ENCODE peak calls at places on chromosomes 12 and 14, in eight cellular contexts. One of them, this sample, is unnamed.

GRCh38 chr12:21509768-21510167 is 8.2 kb downstream of the GOLT1B start:
- DNase-seq in A673: no peak
- DNase-seq in CD8-positive, alpha-beta memory T cell: no peak
- DNase-seq in sigmoid colon: no peak
- DNase-seq in fibroblast of lung: no peak
- DNase-seq in body of pancreas: no peak
- DNase-seq in kidney epithelial cell: no peak
- DNase-seq in AG09309: no peak
- DNase-seq in this sample: no peak

GRCh38 chr12:110262442-110263388 is 18.3 kb upstream of the ATP2A2 start:
- DNase-seq in AG09309: no peak
- DNase-seq in fibroblast of lung: peak
- DNase-seq in body of pancreas: no peak
- DNase-seq in CD8-positive, alpha-beta memory T cell: no peak
- DNase-seq in sigmoid colon: no peak
- DNase-seq in kidney epithelial cell: no peak
- DNase-seq in A673: no peak
- DNase-seq in this sample: peak

GRCh38 chr14:38549549-38549948 is 293.7 kb upstream of the CLEC14A start:
- DNase-seq in body of pancreas: no peak
- DNase-seq in CD8-positive, alpha-beta memory T cell: no peak
- DNase-seq in fibroblast of lung: no peak
- DNase-seq in AG09309: no peak
- DNase-seq in sigmoid colon: no peak
- DNase-seq in A673: no peak
- DNase-seq in kidney epithelial cell: no peak
- DNase-seq in this sample: no peak

GRCh38 chr14:85617799-85618198 is 87.9 kb downstream of the FLRT2 start:
- DNase-seq in fibroblast of lung: no peak
- DNase-seq in AG09309: no peak
- DNase-seq in kidney epithelial cell: no peak
- DNase-seq in CD8-positive, alpha-beta memory T cell: no peak
- DNase-seq in sigmoid colon: no peak
- DNase-seq in body of pancreas: no peak
- DNase-seq in A673: peak
- DNase-seq in this sample: no peak

GRCh38 chr12:97075583-97076268 is 168.7 kb downstream of the NEDD1 start:
- DNase-seq in A673: no peak
- DNase-seq in fibroblast of lung: no peak
- DNase-seq in body of pancreas: no peak
- DNase-seq in CD8-positive, alpha-beta memory T cell: no peak
- DNase-seq in kidney epithelial cell: peak
- DNase-seq in AG09309: no peak
- DNase-seq in sigmoid colon: no peak
- DNase-seq in this sample: no peak

GRCh38 chr12:125262866-125263265 is 197.6 kb downstream of the AACS start:
- DNase-seq in sigmoid colon: no peak
- DNase-seq in CD8-positive, alpha-beta memory T cell: no peak
- DNase-seq in A673: peak
- DNase-seq in fibroblast of lung: no peak
- DNase-seq in kidney epithelial cell: no peak
- DNase-seq in AG09309: no peak
- DNase-seq in body of pancreas: no peak
- DNase-seq in this sample: no peak

GRCh38 chr12:79927772-79928474 is 7.0 kb downstream of the PPP1R12A start:
- DNase-seq in fibroblast of lung: no peak
- DNase-seq in A673: no peak
- DNase-seq in body of pancreas: no peak
- DNase-seq in AG09309: no peak
- DNase-seq in sigmoid colon: no peak
- DNase-seq in CD8-positive, alpha-beta memory T cell: peak
- DNase-seq in kidney epithelial cell: no peak
- DNase-seq in this sample: no peak

GRCh38 chr14:74571901-74572828 is 39.9 kb downstream of the LTBP2 start:
- DNase-seq in body of pancreas: no peak
- DNase-seq in A673: peak
- DNase-seq in fibroblast of lung: peak
- DNase-seq in CD8-positive, alpha-beta memory T cell: no peak
- DNase-seq in kidney epithelial cell: peak
- DNase-seq in sigmoid colon: no peak
- DNase-seq in AG09309: peak
- DNase-seq in this sample: no peak

GRCh38 chr14:53347046-53347445 is 193.9 kb upstream of the DDHD1 start:
- DNase-seq in sigmoid colon: no peak
- DNase-seq in CD8-positive, alpha-beta memory T cell: no peak
- DNase-seq in AG09309: no peak
- DNase-seq in body of pancreas: no peak
- DNase-seq in fibroblast of lung: no peak
- DNase-seq in A673: no peak
- DNase-seq in kidney epithelial cell: no peak
- DNase-seq in this sample: no peak

GRCh38 chr14:85250369-85250768 is 279.6 kb upstream of the FLRT2 start:
- DNase-seq in kidney epithelial cell: no peak
- DNase-seq in CD8-positive, alpha-beta memory T cell: no peak
- DNase-seq in fibroblast of lung: no peak
- DNase-seq in body of pancreas: no peak
- DNase-seq in A673: no peak
- DNase-seq in sigmoid colon: no peak
- DNase-seq in AG09309: no peak
- DNase-seq in this sample: no peak

GRCh38 chr12:100830003-100830795 is 35.6 kb downstream of the ANO4 start:
- DNase-seq in kidney epithelial cell: no peak
- DNase-seq in body of pancreas: no peak
- DNase-seq in sigmoid colon: no peak
- DNase-seq in fibroblast of lung: no peak
- DNase-seq in AG09309: no peak
- DNase-seq in CD8-positive, alpha-beta memory T cell: no peak
- DNase-seq in A673: no peak
- DNase-seq in this sample: no peak

GRCh38 chr12:131980263-131980662 is 30.5 kb downstream of the EP400 start:
- DNase-seq in sigmoid colon: no peak
- DNase-seq in AG09309: no peak
- DNase-seq in kidney epithelial cell: no peak
- DNase-seq in CD8-positive, alpha-beta memory T cell: no peak
- DNase-seq in A673: no peak
- DNase-seq in fibroblast of lung: peak
- DNase-seq in body of pancreas: no peak
- DNase-seq in this sample: no peak

GRCh38 chr14:55832122-55832911 is 252.3 kb downstream of the KTN1 start:
- DNase-seq in kidney epithelial cell: peak
- DNase-seq in body of pancreas: no peak
- DNase-seq in A673: no peak
- DNase-seq in CD8-positive, alpha-beta memory T cell: no peak
- DNase-seq in sigmoid colon: no peak
- DNase-seq in fibroblast of lung: no peak
- DNase-seq in AG09309: no peak
- DNase-seq in this sample: no peak

GRCh38 chr14:33647385-33647786 is 303.5 kb downstream of the EGLN3 start:
- DNase-seq in CD8-positive, alpha-beta memory T cell: no peak
- DNase-seq in fibroblast of lung: peak
- DNase-seq in body of pancreas: no peak
- DNase-seq in kidney epithelial cell: peak
- DNase-seq in A673: no peak
- DNase-seq in AG09309: peak
- DNase-seq in sigmoid colon: no peak
- DNase-seq in this sample: no peak

GRCh38 chr12:19431407-19432308 is 7.6 kb upstream of the AEBP2 start:
- DNase-seq in CD8-positive, alpha-beta memory T cell: no peak
- DNase-seq in sigmoid colon: no peak
- DNase-seq in A673: peak
- DNase-seq in fibroblast of lung: peak
- DNase-seq in body of pancreas: no peak
- DNase-seq in AG09309: peak
- DNase-seq in kidney epithelial cell: no peak
- DNase-seq in this sample: no peak

GRCh38 chr12:29781705-29782266 is 2.0 kb downstream of the TMTC1 start:
- DNase-seq in body of pancreas: no peak
- DNase-seq in fibroblast of lung: no peak
- DNase-seq in A673: no peak
- DNase-seq in CD8-positive, alpha-beta memory T cell: no peak
- DNase-seq in AG09309: no peak
- DNase-seq in sigmoid colon: no peak
- DNase-seq in kidney epithelial cell: no peak
- DNase-seq in this sample: no peak

GRCh38 chr12:29782821-29783772 is 645 bp downstream of the TMTC1 start:
- DNase-seq in kidney epithelial cell: no peak
- DNase-seq in AG09309: no peak
- DNase-seq in sigmoid colon: peak
- DNase-seq in body of pancreas: peak
- DNase-seq in A673: peak
- DNase-seq in CD8-positive, alpha-beta memory T cell: no peak
- DNase-seq in fibroblast of lung: peak
- DNase-seq in this sample: peak

GRCh38 chr12:29782285-29782820 is 1.4 kb downstream of the TMTC1 start:
- DNase-seq in body of pancreas: peak
- DNase-seq in A673: peak
- DNase-seq in CD8-positive, alpha-beta memory T cell: no peak
- DNase-seq in AG09309: peak
- DNase-seq in kidney epithelial cell: peak
- DNase-seq in fibroblast of lung: peak
- DNase-seq in sigmoid colon: no peak
- DNase-seq in this sample: peak

GRCh38 chr12:29780084-29780483 is 3.7 kb downstream of the TMTC1 start:
- DNase-seq in A673: no peak
- DNase-seq in kidney epithelial cell: no peak
- DNase-seq in fibroblast of lung: no peak
- DNase-seq in sigmoid colon: no peak
- DNase-seq in CD8-positive, alpha-beta memory T cell: no peak
- DNase-seq in AG09309: no peak
- DNase-seq in body of pancreas: no peak
- DNase-seq in this sample: no peak

GRCh38 chr12:29781176-29781575 is 2.6 kb downstream of the TMTC1 start:
- DNase-seq in AG09309: no peak
- DNase-seq in A673: no peak
- DNase-seq in sigmoid colon: no peak
- DNase-seq in body of pancreas: no peak
- DNase-seq in CD8-positive, alpha-beta memory T cell: no peak
- DNase-seq in kidney epithelial cell: no peak
- DNase-seq in fibroblast of lung: peak
- DNase-seq in this sample: no peak
- H3K4me3 ChIP-seq in AG09309: no peak
- H3K4me3 ChIP-seq in A673: no peak
- H3K4me3 ChIP-seq in sigmoid colon: peak
- H3K4me3 ChIP-seq in body of pancreas: no peak
- H3K4me3 ChIP-seq in CD8-positive, alpha-beta memory T cell: no peak
- H3K4me3 ChIP-seq in kidney epithelial cell: no peak
- H3K4me3 ChIP-seq in fibroblast of lung: peak
- H3K4me3 ChIP-seq in this sample: no peak

DNA sequence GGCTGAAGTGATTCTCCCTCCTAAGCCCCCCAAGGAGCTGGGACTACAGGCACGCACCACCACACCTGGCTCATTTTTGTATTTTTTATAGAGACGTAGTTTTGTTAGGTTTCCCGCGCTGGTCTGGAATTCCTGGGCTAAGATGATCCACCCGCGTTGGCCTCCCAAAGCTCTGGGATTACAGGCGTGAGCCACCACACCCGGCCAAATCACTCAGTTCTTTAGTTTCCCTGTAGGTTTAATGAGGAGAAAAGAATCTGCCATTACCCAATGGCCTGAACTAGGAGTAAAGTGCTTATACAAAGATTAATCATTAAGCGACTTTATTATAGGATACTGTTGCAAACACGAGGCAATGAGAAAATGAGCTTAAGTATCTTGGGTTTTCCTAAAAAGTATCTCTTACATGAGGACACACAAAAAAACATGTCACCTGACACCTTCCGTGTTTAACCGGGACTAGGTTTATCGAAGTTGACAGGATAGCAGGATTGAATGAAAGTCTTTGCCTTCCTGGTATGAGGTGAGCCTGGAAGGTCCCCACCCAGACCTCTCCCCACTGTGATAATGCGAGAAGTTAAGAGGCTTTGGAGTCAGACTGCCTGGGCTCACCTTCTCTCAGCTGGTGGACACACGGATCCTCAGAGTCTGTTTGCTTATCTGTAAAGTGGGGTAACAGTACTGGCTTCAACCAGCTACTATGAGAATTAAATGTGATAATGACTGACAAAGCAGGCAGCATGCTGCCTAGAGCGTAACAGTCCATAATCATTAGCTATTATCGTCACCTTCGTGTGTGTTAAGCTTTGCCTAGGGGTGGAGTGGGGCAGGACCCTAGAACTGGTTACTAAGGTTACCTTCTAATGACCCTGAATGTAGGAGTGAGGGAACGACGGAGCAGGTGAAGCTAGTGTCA is 133.6 kb upstream of the KRAS start:
- DNase-seq in fibroblast of lung: no peak
- DNase-seq in A673: no peak
- DNase-seq in AG09309: no peak
- DNase-seq in body of pancreas: no peak
- DNase-seq in sigmoid colon: no peak
- DNase-seq in kidney epithelial cell: no peak
- DNase-seq in CD8-positive, alpha-beta memory T cell: no peak
- DNase-seq in this sample: no peak
- H3K4me3 ChIP-seq in fibroblast of lung: no peak
- H3K4me3 ChIP-seq in A673: no peak
- H3K4me3 ChIP-seq in AG09309: no peak
- H3K4me3 ChIP-seq in body of pancreas: no peak
- H3K4me3 ChIP-seq in sigmoid colon: peak
- H3K4me3 ChIP-seq in kidney epithelial cell: peak
- H3K4me3 ChIP-seq in CD8-positive, alpha-beta memory T cell: peak
- H3K4me3 ChIP-seq in this sample: no peak

DNA sequence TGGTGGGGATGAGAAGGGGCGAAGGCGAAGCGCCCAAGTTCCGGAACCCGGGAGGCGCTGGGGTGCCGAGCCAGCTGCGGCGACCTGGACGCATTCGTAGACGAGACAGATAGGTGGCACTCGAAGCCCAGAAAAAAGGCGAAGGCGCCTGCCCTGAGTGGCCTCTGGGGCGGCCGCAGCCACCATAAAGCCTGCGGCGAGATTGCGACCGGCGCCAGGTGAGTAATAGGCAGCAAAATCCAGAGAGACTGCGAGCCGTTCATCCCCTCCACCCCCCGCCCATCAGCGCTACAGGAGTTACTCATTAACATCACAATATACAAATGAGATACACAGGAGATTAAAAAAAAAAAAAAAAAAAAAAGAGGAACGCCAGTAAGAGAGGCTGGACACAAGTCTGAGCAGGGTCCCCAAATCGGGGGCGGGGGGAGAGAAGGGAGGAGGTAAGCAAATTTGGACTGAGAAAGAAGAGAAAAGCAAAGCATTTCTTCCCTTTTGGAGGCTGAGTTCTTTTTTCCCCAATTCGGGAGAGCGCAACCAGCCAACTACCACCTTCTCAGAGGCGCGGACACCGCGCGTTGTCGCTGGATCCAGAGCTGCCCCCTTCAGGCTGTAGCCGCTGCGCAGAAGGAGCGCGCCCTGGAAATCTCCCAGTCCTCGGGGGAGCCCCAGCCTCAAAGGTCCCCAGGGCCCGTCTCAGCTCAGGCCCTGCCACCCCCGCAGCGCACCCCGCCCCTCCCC is 15.7 kb downstream of the TBX3 start:
- DNase-seq in CD8-positive, alpha-beta memory T cell: no peak
- DNase-seq in sigmoid colon: peak
- DNase-seq in fibroblast of lung: peak
- DNase-seq in A673: peak
- DNase-seq in body of pancreas: peak
- DNase-seq in AG09309: no peak
- DNase-seq in kidney epithelial cell: peak
- DNase-seq in this sample: peak
- H3K4me3 ChIP-seq in CD8-positive, alpha-beta memory T cell: no peak
- H3K4me3 ChIP-seq in sigmoid colon: peak
- H3K4me3 ChIP-seq in fibroblast of lung: peak
- H3K4me3 ChIP-seq in A673: peak
- H3K4me3 ChIP-seq in body of pancreas: no peak
- H3K4me3 ChIP-seq in AG09309: peak
- H3K4me3 ChIP-seq in kidney epithelial cell: peak
- H3K4me3 ChIP-seq in this sample: no peak

GRCh38 chr12:62933871-62934798 is 815 bp downstream of the PPM1H start:
- DNase-seq in AG09309: no peak
- DNase-seq in kidney epithelial cell: no peak
- DNase-seq in A673: peak
- DNase-seq in sigmoid colon: no peak
- DNase-seq in fibroblast of lung: peak
- DNase-seq in CD8-positive, alpha-beta memory T cell: no peak
- DNase-seq in body of pancreas: peak
- DNase-seq in this sample: no peak
- H3K4me3 ChIP-seq in AG09309: peak
- H3K4me3 ChIP-seq in kidney epithelial cell: peak
- H3K4me3 ChIP-seq in A673: peak
- H3K4me3 ChIP-seq in sigmoid colon: peak
- H3K4me3 ChIP-seq in fibroblast of lung: peak
- H3K4me3 ChIP-seq in CD8-positive, alpha-beta memory T cell: peak
- H3K4me3 ChIP-seq in body of pancreas: peak
- H3K4me3 ChIP-seq in this sample: peak